ENCODE peak calls at places on chromosomes 5 and 9, in four cellular contexts. E, Y, Z and L are unnamed samples.

GRCh38 chr5:98424681-98425454 is 348.6 kb upstream of the RGMB start:
- DNase-seq in E (no peak), Y (no peak), Z (no peak), L (no peak)

GRCh38 chr5:142432369-142432863 is 107.6 kb upstream of the SPRY4 start:
- DNase-seq in E (no peak), Y (no peak), Z (no peak), L (no peak)

GRCh38 chr9:136978073-136978864 is 965 bp downstream of the PTGDS start:
- DNase-seq in E (peak), Y (no peak), Z (peak), L (peak)

GRCh38 chr9:124776952-124777645 is at the start of gene OLFML2A:
- DNase-seq in E (peak), Y (no peak), Z (peak), L (peak)

GRCh38 chr5:134003957-134004625 is 684 bp downstream of the VDAC1 start:
- DNase-seq in E (peak), Y (no peak), Z (peak), L (peak)

GRCh38 chr5:169788168-169788567 is 151.1 kb downstream of the DOCK2 start:
- DNase-seq in E (no peak), Y (no peak), Z (no peak), L (no peak)

GRCh38 chr5:1105350-1106265 is 6.3 kb downstream of the SLC12A7 start:
- DNase-seq in E (no peak), Y (peak), Z (peak), L (no peak)

GRCh38 chr9:79034583-79034982 is 537.2 kb upstream of the TLE4 start:
- DNase-seq in E (no peak), Y (no peak), Z (no peak), L (no peak)

GRCh38 chr5:172078726-172079345 is 72.4 kb upstream of the FBXW11 start:
- DNase-seq in E (no peak), Y (no peak), Z (no peak), L (no peak)

GRCh38 chr5:99033014-99033931 is 104.5 kb upstream of the CHD1 start:
- DNase-seq in E (no peak), Y (no peak), Z (no peak), L (no peak)

GRCh38 chr9:69180670-69181069 is 6.6 kb downstream of the TJP2 start:
- DNase-seq in E (no peak), Y (peak), Z (peak), L (no peak)

GRCh38 chr9:85290019-85290418 is 451.7 kb downstream of the AGTPBP1 start:
- DNase-seq in E (no peak), Y (no peak), Z (no peak), L (no peak)

GRCh38 chr9:133477461-133477860 is 1.4 kb downstream of the SLC2A6 start:
- DNase-seq in E (no peak), Y (no peak), Z (no peak), L (no peak)

GRCh38 chr5:172897691-172898512 is 61.3 kb upstream of the RPL26L1 start:
- DNase-seq in E (no peak), Y (no peak), Z (no peak), L (no peak)

GRCh38 chr9:20016611-20017010 is 227.8 kb upstream of the SLC24A2 start:
- DNase-seq in E (no peak), Y (no peak), Z (no peak), L (no peak)

GRCh38 chr5:93519737-93520136 is 61.3 kb downstream of the NR2F1-AS1 start:
- DNase-seq in E (no peak), Y (no peak), Z (no peak), L (no peak)

GRCh38 chr5:124655943-124656459 is 90.4 kb downstream of the ZNF608 start:
- DNase-seq in E (peak), Y (peak), Z (peak), L (no peak)

GRCh38 chr9:83441390-83441789 is 96.8 kb downstream of the FRMD3 start:
- DNase-seq in E (no peak), Y (no peak), Z (no peak), L (no peak)

GRCh38 chr9:117757566-117757965 is 53.4 kb downstream of the TLR4 start:
- DNase-seq in E (no peak), Y (no peak), Z (no peak), L (no peak)

GRCh38 chr5:149175346-149176113 is 34.2 kb downstream of the ABLIM3 start:
- DNase-seq in E (no peak), Y (no peak), Z (no peak), L (no peak)

GRCh38 chr5:158451203-158451982 is 592.4 kb upstream of the CLINT1 start:
- DNase-seq in E (peak), Y (no peak), Z (no peak), L (no peak)

GRCh38 chr5:160542281-160542680 is 120.6 kb downstream of the PTTG1 start:
- DNase-seq in E (no peak), Y (no peak), Z (no peak), L (no peak)

GRCh38 chr5:142915840-142916424 is 145.8 kb downstream of the ARHGAP26 start:
- DNase-seq in E (peak), Y (peak), Z (peak), L (peak)

GRCh38 chr5:93302711-93303110 is 278.3 kb downstream of the NR2F1-AS1 start:
- DNase-seq in E (no peak), Y (no peak), Z (no peak), L (no peak)

GRCh38 chr9:89740722-89741121 is 135.9 kb downstream of the GADD45G start:
- DNase-seq in E (no peak), Y (no peak), Z (no peak), L (no peak)

GRCh38 chr9:104895572-104895971 is 32.4 kb downstream of the ABCA1 start:
- DNase-seq in E (no peak), Y (no peak), Z (no peak), L (no peak)

GRCh38 chr9:124042168-124042775 is 30.7 kb downstream of the LHX2 start:
- DNase-seq in E (no peak), Y (no peak), Z (no peak), L (no peak)

GRCh38 chr5:5419291-5420210 is 2.9 kb upstream of the ICE1 start:
- DNase-seq in E (peak), Y (peak), Z (peak), L (peak)

GRCh38 chr5:58080573-58080972 is 379.3 kb downstream of the PLK2 start:
- DNase-seq in E (no peak), Y (no peak), Z (no peak), L (no peak)

GRCh38 chr5:122195784-122196394 is 66.5 kb downstream of the ZNF474 start:
- DNase-seq in E (peak), Y (peak), Z (peak), L (peak)

GRCh38 chr5:58849995-58850667 is 267.3 kb downstream of the RAB3C start:
- DNase-seq in E (peak), Y (peak), Z (no peak), L (peak)

GRCh38 chr9:7811679-7812078 is 12.1 kb upstream of the DMAC1 start:
- DNase-seq in E (no peak), Y (no peak), Z (no peak), L (no peak)

GRCh38 chr5:179451813-179452196 is 98.5 kb upstream of the RUFY1 start:
- DNase-seq in E (no peak), Y (no peak), Z (no peak), L (no peak)

GRCh38 chr5:149636861-149637246 is 55.6 kb downstream of the ARHGEF37 start:
- DNase-seq in E (peak), Y (peak), Z (peak), L (peak)

GRCh38 chr9:124212381-124213050 is 45.2 kb upstream of the NEK6 start:
- DNase-seq in E (no peak), Y (no peak), Z (no peak), L (no peak)

GRCh38 chr9:133914483-133915342 is 77.4 kb downstream of the VAV2 start:
- DNase-seq in E (no peak), Y (peak), Z (no peak), L (no peak)

GRCh38 chr9:128275198-128276007 is at the start of gene GOLGA2:
- DNase-seq in E (peak), Y (peak), Z (peak), L (peak)
- TF ChIP-seq ELF4 in E (no peak), Y (no peak), Z (peak), L (no peak)

GRCh38 chr5:176418251-176418650 is 1.9 kb upstream of the CLTB start:
- DNase-seq in E (no peak), Y (peak), Z (no peak), L (no peak)
- TF ChIP-seq ELF4 in E (no peak), Y (no peak), Z (no peak), L (no peak)

GRCh38 chr5:60856059-60856458 is 12.0 kb upstream of the ELOVL7 start:
- DNase-seq in E (no peak), Y (no peak), Z (no peak), L (no peak)
- TF ChIP-seq ELF4 in E (no peak), Y (no peak), Z (no peak), L (no peak)

GRCh38 chr9:14842269-14842668 is 68.0 kb downstream of the FREM1 start:
- DNase-seq in E (no peak), Y (no peak), Z (no peak), L (no peak)

GRCh38 chr9:14843163-14843562 is 67.1 kb downstream of the FREM1 start:
- DNase-seq in E (no peak), Y (no peak), Z (no peak), L (no peak)

DNA sequence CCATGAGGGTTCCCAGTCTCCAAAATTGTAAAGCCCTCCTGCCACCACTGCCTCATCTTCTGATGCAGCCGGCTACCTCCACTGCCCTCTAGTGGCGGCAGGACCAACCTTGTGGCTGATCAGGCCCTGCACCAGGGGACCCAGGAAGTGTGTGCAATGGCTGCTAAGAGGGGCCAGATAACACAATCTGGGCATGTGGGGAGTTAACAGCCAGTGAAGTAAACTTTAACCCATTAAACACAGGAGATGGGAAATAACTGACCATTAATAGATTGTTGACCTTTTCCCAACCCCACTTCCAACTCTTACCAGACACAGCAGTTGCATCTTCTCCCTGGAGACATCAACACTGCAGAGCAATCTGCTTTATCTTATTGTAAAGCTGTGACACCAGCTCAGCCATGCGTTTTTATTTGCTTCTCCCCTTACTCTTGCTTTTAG is 63.3 kb downstream of the FREM1 start:
- DNase-seq in E (peak), Y (peak), Z (peak), L (peak)
- TF ChIP-seq ELF4 in E (no peak), Y (no peak), Z (no peak), L (no peak)

GRCh38 chr9:121298689-121299112 is 30.7 kb downstream of the GSN start:
- DNase-seq in E (no peak), Y (peak), Z (no peak), L (no peak)

GRCh38 chr9:121298016-121298538 is 30.1 kb downstream of the GSN start:
- DNase-seq in E (no peak), Y (peak), Z (no peak), L (no peak)

GRCh38 chr9:121299125-121299466 is 31.1 kb downstream of the GSN start:
- DNase-seq in E (no peak), Y (no peak), Z (no peak), L (peak)

GRCh38 chr9:121300283-121301119 is 32.5 kb downstream of the GSN start:
- DNase-seq in E (no peak), Y (no peak), Z (no peak), L (no peak)

DNA sequence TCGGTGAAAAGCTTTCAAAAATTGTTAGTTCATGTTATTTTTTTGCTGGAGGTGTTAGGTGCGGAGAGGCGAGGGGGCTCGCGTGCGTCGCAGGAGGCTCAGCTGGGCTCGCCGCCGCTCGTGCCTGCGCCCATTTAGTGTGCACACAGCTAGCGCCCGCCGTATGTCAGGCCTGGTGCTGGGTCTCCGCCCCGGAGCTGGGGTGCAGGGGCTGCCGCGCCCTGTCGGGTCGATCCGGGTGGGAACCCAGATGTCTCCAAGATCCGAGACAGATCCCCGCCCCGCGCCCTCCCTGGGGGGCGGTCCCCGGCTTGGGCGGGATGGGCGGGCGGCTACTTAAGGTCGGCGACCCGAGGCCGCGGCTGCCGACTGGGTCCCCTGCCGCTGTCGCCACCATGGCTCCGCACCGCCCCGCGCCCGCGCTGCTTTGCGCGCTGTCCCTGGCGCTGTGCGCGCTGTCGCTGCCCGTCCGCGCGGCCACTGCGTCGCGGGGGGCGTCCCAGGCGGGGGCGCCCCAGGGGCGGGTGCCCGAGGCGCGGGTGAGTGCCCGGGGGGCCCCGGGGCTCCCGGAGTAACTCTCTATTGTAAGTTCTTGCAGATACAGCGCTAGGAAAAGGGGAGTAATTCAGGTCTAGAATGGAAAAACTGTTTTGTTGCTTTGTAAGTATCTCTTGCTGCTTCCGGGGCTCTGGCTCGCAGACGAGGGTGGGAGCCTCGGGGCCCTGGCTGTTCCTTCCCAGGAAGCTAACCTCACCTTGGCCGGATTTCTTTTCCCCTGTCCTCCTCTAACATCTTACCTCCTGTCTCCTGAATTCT is 31.7 kb downstream of the GSN start:
- DNase-seq in E (peak), Y (no peak), Z (no peak), L (peak)
- TF ChIP-seq ELF4 in E (no peak), Y (no peak), Z (no peak), L (no peak)